ENCODE peak calls at places on chromosomes 7 and 10, in seven cellular contexts. One of them, this sample, is unnamed.

GRCh38 chr10:70930251-70931000 is 42.1 kb upstream of the PCBD1 start:
- DNase-seq in spleen: no peak
- DNase-seq in A549: no peak
- DNase-seq in left ventricle myocardium inferior: no peak
- DNase-seq in BE2C: no peak
- DNase-seq in AG10803: no peak
- DNase-seq in brain microvascular endothelial cell: no peak
- DNase-seq in this sample: no peak

GRCh38 chr7:41501466-41501865 is 201.4 kb downstream of the INHBA start:
- DNase-seq in BE2C: no peak
- DNase-seq in brain microvascular endothelial cell: no peak
- DNase-seq in left ventricle myocardium inferior: no peak
- DNase-seq in A549: no peak
- DNase-seq in AG10803: no peak
- DNase-seq in spleen: no peak
- DNase-seq in this sample: no peak

GRCh38 chr10:4095171-4095570 is 310.2 kb upstream of the KLF6 start:
- DNase-seq in spleen: no peak
- DNase-seq in BE2C: no peak
- DNase-seq in left ventricle myocardium inferior: no peak
- DNase-seq in brain microvascular endothelial cell: no peak
- DNase-seq in A549: no peak
- DNase-seq in AG10803: no peak
- DNase-seq in this sample: no peak

GRCh38 chr10:6173203-6173602 is 29.5 kb upstream of the PFKFB3 start:
- DNase-seq in spleen: no peak
- DNase-seq in A549: peak
- DNase-seq in brain microvascular endothelial cell: no peak
- DNase-seq in left ventricle myocardium inferior: no peak
- DNase-seq in BE2C: no peak
- DNase-seq in AG10803: no peak
- DNase-seq in this sample: no peak

GRCh38 chr7:50696810-50697582 is 85.7 kb downstream of the GRB10 start:
- DNase-seq in spleen: no peak
- DNase-seq in left ventricle myocardium inferior: no peak
- DNase-seq in brain microvascular endothelial cell: no peak
- DNase-seq in BE2C: no peak
- DNase-seq in A549: peak
- DNase-seq in AG10803: no peak
- DNase-seq in this sample: no peak

GRCh38 chr10:8133146-8133545 is 78.7 kb downstream of the GATA3 start:
- DNase-seq in brain microvascular endothelial cell: no peak
- DNase-seq in A549: no peak
- DNase-seq in AG10803: no peak
- DNase-seq in spleen: no peak
- DNase-seq in left ventricle myocardium inferior: no peak
- DNase-seq in BE2C: no peak
- DNase-seq in this sample: no peak

GRCh38 chr7:82925331-82925730 is 237.4 kb downstream of the PCLO start:
- DNase-seq in brain microvascular endothelial cell: no peak
- DNase-seq in spleen: no peak
- DNase-seq in left ventricle myocardium inferior: no peak
- DNase-seq in BE2C: no peak
- DNase-seq in A549: no peak
- DNase-seq in AG10803: no peak
- DNase-seq in this sample: no peak

GRCh38 chr7:24039991-24040390 is 244.0 kb upstream of the NPY start:
- DNase-seq in BE2C: no peak
- DNase-seq in brain microvascular endothelial cell: no peak
- DNase-seq in AG10803: no peak
- DNase-seq in spleen: no peak
- DNase-seq in left ventricle myocardium inferior: no peak
- DNase-seq in A549: no peak
- DNase-seq in this sample: no peak

GRCh38 chr10:66637273-66638036 is 288.4 kb upstream of the LRRTM3 start:
- DNase-seq in brain microvascular endothelial cell: no peak
- DNase-seq in left ventricle myocardium inferior: no peak
- DNase-seq in BE2C: no peak
- DNase-seq in A549: peak
- DNase-seq in spleen: no peak
- DNase-seq in AG10803: peak
- DNase-seq in this sample: no peak

GRCh38 chr7:95213809-95214492 is 110.4 kb downstream of the PON1 start:
- DNase-seq in AG10803: peak
- DNase-seq in BE2C: no peak
- DNase-seq in brain microvascular endothelial cell: peak
- DNase-seq in spleen: peak
- DNase-seq in left ventricle myocardium inferior: peak
- DNase-seq in A549: peak
- DNase-seq in this sample: no peak

GRCh38 chr7:137073571-137074325 is 205.3 kb downstream of the CHRM2 start:
- DNase-seq in BE2C: no peak
- DNase-seq in left ventricle myocardium inferior: no peak
- DNase-seq in brain microvascular endothelial cell: peak
- DNase-seq in spleen: no peak
- DNase-seq in A549: no peak
- DNase-seq in AG10803: peak
- DNase-seq in this sample: no peak

GRCh38 chr10:63421591-63421990 is 44.2 kb downstream of the JMJD1C start:
- DNase-seq in left ventricle myocardium inferior: no peak
- DNase-seq in BE2C: no peak
- DNase-seq in AG10803: no peak
- DNase-seq in brain microvascular endothelial cell: no peak
- DNase-seq in spleen: no peak
- DNase-seq in A549: no peak
- DNase-seq in this sample: no peak

GRCh38 chr7:78198756-78199155 is 400.2 kb downstream of the PHTF2 start:
- DNase-seq in A549: no peak
- DNase-seq in BE2C: no peak
- DNase-seq in brain microvascular endothelial cell: no peak
- DNase-seq in AG10803: peak
- DNase-seq in left ventricle myocardium inferior: no peak
- DNase-seq in spleen: no peak
- DNase-seq in this sample: peak

GRCh38 chr7:64883113-64883905 is 19.8 kb upstream of the ZNF273 start:
- DNase-seq in brain microvascular endothelial cell: no peak
- DNase-seq in BE2C: no peak
- DNase-seq in A549: no peak
- DNase-seq in spleen: no peak
- DNase-seq in left ventricle myocardium inferior: no peak
- DNase-seq in AG10803: no peak
- DNase-seq in this sample: no peak

GRCh38 chr7:7932553-7932952 is 36.0 kb upstream of the GLCCI1 start:
- DNase-seq in left ventricle myocardium inferior: no peak
- DNase-seq in BE2C: no peak
- DNase-seq in spleen: no peak
- DNase-seq in A549: no peak
- DNase-seq in AG10803: no peak
- DNase-seq in brain microvascular endothelial cell: no peak
- DNase-seq in this sample: no peak

GRCh38 chr10:86730227-86730626 is 26.2 kb upstream of the BMPR1A start:
- DNase-seq in spleen: no peak
- DNase-seq in left ventricle myocardium inferior: peak
- DNase-seq in BE2C: peak
- DNase-seq in A549: no peak
- DNase-seq in brain microvascular endothelial cell: no peak
- DNase-seq in AG10803: no peak
- DNase-seq in this sample: no peak

DNA sequence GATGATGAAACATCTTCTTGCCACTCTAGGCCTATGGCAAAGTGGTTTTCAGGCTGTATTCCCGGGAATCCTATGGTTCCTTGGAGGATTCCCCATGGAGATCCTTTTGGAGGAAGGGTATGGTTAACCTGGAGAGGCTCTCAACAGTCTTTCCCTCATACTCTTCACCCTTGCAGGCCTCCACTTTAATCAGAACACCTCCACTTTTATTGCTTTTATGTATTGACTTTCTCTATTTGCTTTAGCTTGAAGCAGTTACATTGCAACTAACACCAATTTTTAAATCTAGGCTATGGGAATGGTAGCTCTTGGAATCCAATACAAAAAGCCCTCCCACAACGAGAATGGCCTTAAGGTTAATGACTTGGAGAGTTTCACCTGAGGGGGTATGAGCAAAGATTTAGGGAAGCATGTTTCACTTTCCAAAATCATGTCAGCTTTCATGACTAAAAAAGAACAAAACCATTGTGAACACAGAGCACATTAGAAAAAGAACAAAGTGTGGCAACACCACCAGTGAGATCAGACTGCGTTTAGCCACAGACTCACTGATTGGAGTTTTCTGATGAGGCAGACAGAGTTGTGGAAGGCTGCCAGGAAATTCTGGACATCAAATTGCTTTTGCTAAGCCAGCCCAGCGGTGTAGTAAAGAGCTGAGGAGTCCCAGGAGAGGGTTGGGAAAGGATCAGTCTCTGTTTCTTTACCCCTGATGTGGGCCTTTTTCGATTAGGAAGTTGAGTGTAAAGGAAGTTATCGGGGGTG is 130.4 kb upstream of the BMPER start:
- DNase-seq in left ventricle myocardium inferior: peak
- DNase-seq in brain microvascular endothelial cell: peak
- DNase-seq in BE2C: peak
- DNase-seq in A549: no peak
- DNase-seq in AG10803: peak
- DNase-seq in spleen: no peak
- DNase-seq in this sample: no peak
- TF ChIP-seq CTCF in left ventricle myocardium inferior: no peak
- TF ChIP-seq CTCF in brain microvascular endothelial cell: no peak
- TF ChIP-seq CTCF in BE2C: no peak
- TF ChIP-seq CTCF in A549: no peak
- TF ChIP-seq CTCF in AG10803: no peak
- TF ChIP-seq CTCF in spleen: no peak
- TF ChIP-seq CTCF in this sample: no peak

GRCh38 chr7:127589901-127590300 is 1.7 kb downstream of the ARF5 start:
- DNase-seq in spleen: no peak
- DNase-seq in brain microvascular endothelial cell: no peak
- DNase-seq in BE2C: no peak
- DNase-seq in AG10803: peak
- DNase-seq in left ventricle myocardium inferior: no peak
- DNase-seq in A549: no peak
- DNase-seq in this sample: no peak
- H3K4me3 ChIP-seq in spleen: no peak
- H3K4me3 ChIP-seq in brain microvascular endothelial cell: no peak
- H3K4me3 ChIP-seq in BE2C: no peak
- H3K4me3 ChIP-seq in AG10803: peak
- H3K4me3 ChIP-seq in left ventricle myocardium inferior: peak
- H3K4me3 ChIP-seq in A549: no peak
- H3K4me3 ChIP-seq in this sample: no peak

DNA sequence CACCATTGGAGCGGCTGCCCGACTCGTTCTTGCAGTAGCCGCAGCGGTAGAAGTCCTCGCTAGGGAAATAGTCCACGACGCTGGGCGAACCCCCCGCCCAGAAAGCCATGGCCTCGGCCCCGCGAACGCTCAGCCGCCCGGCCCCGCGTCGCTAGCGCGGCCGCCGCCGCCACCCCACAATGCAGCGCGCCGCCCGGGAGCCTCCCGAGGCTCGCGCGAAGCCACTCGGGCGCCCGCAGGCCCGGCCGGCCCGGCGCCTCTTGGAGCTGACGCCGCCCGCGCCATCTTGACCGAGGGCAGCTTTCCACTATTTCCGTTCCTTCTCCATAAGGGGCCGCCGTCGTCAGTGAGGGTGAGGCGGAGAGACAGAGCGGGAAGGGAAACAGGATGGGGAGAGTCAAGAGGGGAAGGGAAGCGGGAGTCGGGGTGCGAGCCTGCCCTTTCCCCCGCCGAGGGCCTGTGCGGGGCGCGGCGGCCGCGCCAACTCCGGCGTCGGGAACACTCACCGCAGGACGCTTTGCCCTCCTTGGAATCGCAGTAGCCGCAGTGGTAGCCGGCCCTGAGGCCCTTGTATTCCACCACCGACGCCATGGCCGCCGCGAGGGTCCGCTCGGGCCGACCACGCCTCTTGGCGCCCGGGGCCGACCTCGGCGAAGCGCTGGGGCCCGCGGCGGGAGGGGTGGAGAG is at the start of gene ATE1:
- DNase-seq in spleen: peak
- DNase-seq in A549: peak
- DNase-seq in AG10803: peak
- DNase-seq in BE2C: peak
- DNase-seq in brain microvascular endothelial cell: peak
- DNase-seq in left ventricle myocardium inferior: peak
- DNase-seq in this sample: peak
- TF ChIP-seq CTCF in spleen: no peak
- TF ChIP-seq CTCF in A549: peak
- TF ChIP-seq CTCF in AG10803: no peak
- TF ChIP-seq CTCF in BE2C: no peak
- TF ChIP-seq CTCF in brain microvascular endothelial cell: peak
- TF ChIP-seq CTCF in left ventricle myocardium inferior: peak
- TF ChIP-seq CTCF in this sample: peak

GRCh38 chr10:98028168-98028770 is 2.2 kb downstream of the CRTAC1 start:
- DNase-seq in brain microvascular endothelial cell: no peak
- DNase-seq in AG10803: peak
- DNase-seq in BE2C: peak
- DNase-seq in spleen: no peak
- DNase-seq in A549: peak
- DNase-seq in left ventricle myocardium inferior: peak
- DNase-seq in this sample: no peak

GRCh38 chr10:98029149-98030092 is 1.0 kb downstream of the CRTAC1 start:
- DNase-seq in left ventricle myocardium inferior: no peak
- DNase-seq in AG10803: no peak
- DNase-seq in BE2C: no peak
- DNase-seq in A549: no peak
- DNase-seq in brain microvascular endothelial cell: no peak
- DNase-seq in spleen: no peak
- DNase-seq in this sample: no peak

GRCh38 chr10:98031440-98031839 is 1.0 kb upstream of the CRTAC1 start:
- DNase-seq in A549: no peak
- DNase-seq in spleen: no peak
- DNase-seq in AG10803: no peak
- DNase-seq in BE2C: no peak
- DNase-seq in brain microvascular endothelial cell: no peak
- DNase-seq in left ventricle myocardium inferior: no peak
- DNase-seq in this sample: no peak

GRCh38 chr10:98030991-98031431 is 590 bp upstream of the CRTAC1 start:
- DNase-seq in spleen: no peak
- DNase-seq in BE2C: peak
- DNase-seq in brain microvascular endothelial cell: no peak
- DNase-seq in AG10803: no peak
- DNase-seq in A549: no peak
- DNase-seq in left ventricle myocardium inferior: no peak
- DNase-seq in this sample: no peak

DNA sequence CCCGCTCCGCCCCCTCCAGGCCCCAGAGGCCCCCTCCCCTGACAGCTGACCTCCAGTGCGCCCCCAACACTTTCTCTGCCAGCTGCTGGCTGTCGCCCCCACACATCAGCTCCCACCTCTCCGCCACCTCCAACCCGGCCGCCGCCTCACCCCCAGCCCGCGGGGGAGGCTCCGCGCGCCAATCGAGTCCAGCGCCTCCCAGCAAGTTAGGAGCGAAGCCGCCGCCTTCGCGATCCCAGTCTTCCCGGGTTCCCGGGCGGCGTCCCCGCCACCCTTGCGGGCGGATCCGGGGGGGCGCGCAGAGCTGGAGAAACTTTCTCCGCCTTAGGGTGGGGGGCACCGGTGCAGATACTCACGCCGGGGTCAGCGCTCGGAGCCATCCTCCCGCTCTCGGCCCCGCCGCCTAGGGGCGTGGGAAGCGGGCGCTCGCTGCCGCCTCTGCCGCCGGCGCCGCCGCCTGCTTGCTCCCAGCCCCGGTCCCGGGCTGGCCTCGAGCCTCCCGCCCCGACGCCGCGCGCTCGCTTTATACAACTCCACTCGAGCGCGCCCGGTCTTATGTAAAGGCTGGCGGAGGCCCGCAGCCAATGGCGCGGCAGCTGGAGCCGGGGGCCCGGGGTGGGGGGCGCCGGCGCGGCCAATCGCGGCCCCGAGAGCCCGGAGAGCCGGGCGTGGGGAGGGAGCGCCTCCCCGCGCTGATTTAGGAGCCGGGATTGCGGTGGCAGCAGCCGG is at the start of gene CRTAC1:
- DNase-seq in brain microvascular endothelial cell: no peak
- DNase-seq in BE2C: peak
- DNase-seq in A549: peak
- DNase-seq in spleen: no peak
- DNase-seq in left ventricle myocardium inferior: peak
- DNase-seq in AG10803: peak
- DNase-seq in this sample: no peak
- H3K4me3 ChIP-seq in brain microvascular endothelial cell: no peak
- H3K4me3 ChIP-seq in BE2C: no peak
- H3K4me3 ChIP-seq in A549: peak
- H3K4me3 ChIP-seq in spleen: peak
- H3K4me3 ChIP-seq in left ventricle myocardium inferior: peak
- H3K4me3 ChIP-seq in AG10803: no peak
- H3K4me3 ChIP-seq in this sample: no peak

This sample was measured in AG04449.